ENCODE peak calls at places on chromosomes 16 and 17, in four cellular contexts. C is stimulated activated naive B cell treated with anti-CD40 and anti-IgM and Interleukin-4, amounts not matched to agents 10 μg/mL and 1 μg/mL and 100 μg/mL, for 72 hours; V is MM.1S; W is adrenal gland. P is an unnamed sample.

GRCh38 chr17:17749921-17750320 is 68.7 kb downstream of the RAI1 start:
- DNase-seq in C (peak), V (no peak), W (peak), P (peak)

GRCh38 chr16:87789437-87790277 is 23.9 kb upstream of the KLHDC4 start:
- DNase-seq in C (no peak), V (no peak), W (peak), P (no peak)

GRCh38 chr16:2770057-2770780 is 6.9 kb downstream of the ELOB start:
- DNase-seq in C (no peak), V (peak), W (no peak), P (peak)

GRCh38 chr17:47279062-47279801 is 25.6 kb downstream of the ITGB3 start:
- DNase-seq in C (peak), V (peak), W (no peak), P (no peak)

GRCh38 chr17:37527249-37527851 is 37.7 kb downstream of the DUSP14 start:
- DNase-seq in C (no peak), V (peak), W (no peak), P (no peak)

GRCh38 chr16:85350973-85351372 is 238.7 kb upstream of the CIBAR2 start:
- DNase-seq in C (no peak), V (no peak), W (peak), P (peak)

GRCh38 chr16:9102379-9102778 is 10.9 kb downstream of the HAPSTR1 start:
- DNase-seq in C (no peak), V (no peak), W (no peak), P (no peak)

GRCh38 chr17:9647014-9647413 is 1.7 kb downstream of the USP43 start:
- DNase-seq in C (no peak), V (no peak), W (no peak), P (no peak)

GRCh38 chr17:77475012-77475976 is 334.5 kb downstream of the SEC14L1 start:
- DNase-seq in C (peak), V (peak), W (no peak), P (no peak)

GRCh38 chr16:13150181-13150885 is 248.9 kb downstream of the SHISA9 start:
- DNase-seq in C (no peak), V (no peak), W (no peak), P (no peak)

GRCh38 chr17:17070931-17071330 is 28.7 kb downstream of the MPRIP start:
- DNase-seq in C (no peak), V (no peak), W (no peak), P (no peak)

GRCh38 chr16:88451586-88452484 is 1.2 kb upstream of the ZFPM1 start:
- DNase-seq in C (no peak), V (no peak), W (peak), P (no peak)

GRCh38 chr16:21160276-21160675 is 1.8 kb downstream of the LDAF1 start:
- DNase-seq in C (no peak), V (no peak), W (no peak), P (no peak)

GRCh38 chr17:75509528-75510258 is 5.6 kb downstream of the CASKIN2 start:
- DNase-seq in C (no peak), V (no peak), W (peak), P (no peak)

GRCh38 chr17:5254903-5255521 is 20.4 kb upstream of the SCIMP start:
- DNase-seq in C (peak), V (no peak), W (no peak), P (no peak)

GRCh38 chr16:83713597-83713996 is 94.2 kb upstream of the HSBP1 start:
- DNase-seq in C (no peak), V (peak), W (no peak), P (peak)